ENCODE peak calls at places on chromosomes 3 and 15, in seven cellular contexts. One of them, this sample, is unnamed.
A peak's percentile ranks its signal among the peaks of the same experiment; 100 is the strongest.

GRCh38 chr15:41183580-41183979 is 47.0 kb downstream of the EXD1 start:
- DNase-seq in activated T-cell treated with anti-CD3 and anti-CD28 coated beads for 4 hours: no peak
- DNase-seq in activated CD8-positive, alpha-beta memory T cell treated with anti-CD3 and anti-CD28 coated beads, Interleukin-2, amount 50 U/mL, for 48 hours: no peak
- DNase-seq in AG04450: no peak
- DNase-seq in stimulated activated CD4-positive, alpha-beta T cell treated with anti-CD3 and anti-CD28 coated beads, Interleukin-2, amount 100 ng/mL, for 24 hours: no peak
- DNase-seq in SK-MEL-5: no peak
- DNase-seq in hepatocyte: no peak
- DNase-seq in this sample: no peak

GRCh38 chr3:8990266-8991215 is 27.3 kb upstream of the RAD18 start:
- DNase-seq in activated CD8-positive, alpha-beta memory T cell treated with anti-CD3 and anti-CD28 coated beads, Interleukin-2, amount 50 U/mL, for 48 hours: no peak
- DNase-seq in activated T-cell treated with anti-CD3 and anti-CD28 coated beads for 4 hours: no peak
- DNase-seq in SK-MEL-5: no peak
- DNase-seq in hepatocyte: peak; percentile 68
- DNase-seq in AG04450: peak; percentile 82
- DNase-seq in stimulated activated CD4-positive, alpha-beta T cell treated with anti-CD3 and anti-CD28 coated beads, Interleukin-2, amount 100 ng/mL, for 24 hours: no peak
- DNase-seq in this sample: no peak

GRCh38 chr15:41512512-41513281 is 930 bp downstream of the LTK start:
- DNase-seq in activated CD8-positive, alpha-beta memory T cell treated with anti-CD3 and anti-CD28 coated beads, Interleukin-2, amount 50 U/mL, for 48 hours: peak; percentile 70
- DNase-seq in stimulated activated CD4-positive, alpha-beta T cell treated with anti-CD3 and anti-CD28 coated beads, Interleukin-2, amount 100 ng/mL, for 24 hours: no peak
- DNase-seq in hepatocyte: no peak
- DNase-seq in SK-MEL-5: no peak
- DNase-seq in activated T-cell treated with anti-CD3 and anti-CD28 coated beads for 4 hours: no peak
- DNase-seq in AG04450: no peak
- DNase-seq in this sample: no peak

GRCh38 chr15:70214941-70215635 is 117.4 kb upstream of the TLE3 start:
- DNase-seq in activated CD8-positive, alpha-beta memory T cell treated with anti-CD3 and anti-CD28 coated beads, Interleukin-2, amount 50 U/mL, for 48 hours: no peak
- DNase-seq in hepatocyte: no peak
- DNase-seq in stimulated activated CD4-positive, alpha-beta T cell treated with anti-CD3 and anti-CD28 coated beads, Interleukin-2, amount 100 ng/mL, for 24 hours: no peak
- DNase-seq in SK-MEL-5: no peak
- DNase-seq in AG04450: no peak
- DNase-seq in activated T-cell treated with anti-CD3 and anti-CD28 coated beads for 4 hours: no peak
- DNase-seq in this sample: no peak

GRCh38 chr3:106508331-106508893 is 639.6 kb upstream of the CBLB start:
- DNase-seq in activated CD8-positive, alpha-beta memory T cell treated with anti-CD3 and anti-CD28 coated beads, Interleukin-2, amount 50 U/mL, for 48 hours: no peak
- DNase-seq in AG04450: no peak
- DNase-seq in activated T-cell treated with anti-CD3 and anti-CD28 coated beads for 4 hours: no peak
- DNase-seq in SK-MEL-5: no peak
- DNase-seq in stimulated activated CD4-positive, alpha-beta T cell treated with anti-CD3 and anti-CD28 coated beads, Interleukin-2, amount 100 ng/mL, for 24 hours: no peak
- DNase-seq in hepatocyte: no peak
- DNase-seq in this sample: no peak

GRCh38 chr15:35505816-35506215 is 40.1 kb downstream of the DPH6 start:
- DNase-seq in activated T-cell treated with anti-CD3 and anti-CD28 coated beads for 4 hours: no peak
- DNase-seq in hepatocyte: no peak
- DNase-seq in stimulated activated CD4-positive, alpha-beta T cell treated with anti-CD3 and anti-CD28 coated beads, Interleukin-2, amount 100 ng/mL, for 24 hours: no peak
- DNase-seq in SK-MEL-5: no peak
- DNase-seq in AG04450: no peak
- DNase-seq in activated CD8-positive, alpha-beta memory T cell treated with anti-CD3 and anti-CD28 coated beads, Interleukin-2, amount 50 U/mL, for 48 hours: no peak
- DNase-seq in this sample: no peak

GRCh38 chr3:134934933-134935332 is 139.9 kb downstream of the EPHB1 start:
- DNase-seq in stimulated activated CD4-positive, alpha-beta T cell treated with anti-CD3 and anti-CD28 coated beads, Interleukin-2, amount 100 ng/mL, for 24 hours: no peak
- DNase-seq in AG04450: no peak
- DNase-seq in activated T-cell treated with anti-CD3 and anti-CD28 coated beads for 4 hours: no peak
- DNase-seq in activated CD8-positive, alpha-beta memory T cell treated with anti-CD3 and anti-CD28 coated beads, Interleukin-2, amount 50 U/mL, for 48 hours: no peak
- DNase-seq in hepatocyte: no peak
- DNase-seq in SK-MEL-5: no peak
- DNase-seq in this sample: no peak

GRCh38 chr3:40313975-40314860 is 4.7 kb downstream of the EIF1B start:
- DNase-seq in AG04450: no peak
- DNase-seq in hepatocyte: peak; percentile 53
- DNase-seq in activated T-cell treated with anti-CD3 and anti-CD28 coated beads for 4 hours: no peak
- DNase-seq in activated CD8-positive, alpha-beta memory T cell treated with anti-CD3 and anti-CD28 coated beads, Interleukin-2, amount 50 U/mL, for 48 hours: no peak
- DNase-seq in SK-MEL-5: no peak
- DNase-seq in stimulated activated CD4-positive, alpha-beta T cell treated with anti-CD3 and anti-CD28 coated beads, Interleukin-2, amount 100 ng/mL, for 24 hours: no peak
- DNase-seq in this sample: no peak

GRCh38 chr3:10173926-10174435 is 9.3 kb downstream of the IRAK2 start:
- DNase-seq in activated CD8-positive, alpha-beta memory T cell treated with anti-CD3 and anti-CD28 coated beads, Interleukin-2, amount 50 U/mL, for 48 hours: no peak
- DNase-seq in stimulated activated CD4-positive, alpha-beta T cell treated with anti-CD3 and anti-CD28 coated beads, Interleukin-2, amount 100 ng/mL, for 24 hours: no peak
- DNase-seq in hepatocyte: peak; percentile 27
- DNase-seq in activated T-cell treated with anti-CD3 and anti-CD28 coated beads for 4 hours: no peak
- DNase-seq in AG04450: peak; percentile 93
- DNase-seq in SK-MEL-5: peak; percentile 19
- DNase-seq in this sample: no peak

GRCh38 chr15:70596354-70597055 is 166.9 kb downstream of the UACA start:
- DNase-seq in activated T-cell treated with anti-CD3 and anti-CD28 coated beads for 4 hours: no peak
- DNase-seq in SK-MEL-5: no peak
- DNase-seq in stimulated activated CD4-positive, alpha-beta T cell treated with anti-CD3 and anti-CD28 coated beads, Interleukin-2, amount 100 ng/mL, for 24 hours: no peak
- DNase-seq in AG04450: peak; percentile 48
- DNase-seq in activated CD8-positive, alpha-beta memory T cell treated with anti-CD3 and anti-CD28 coated beads, Interleukin-2, amount 50 U/mL, for 48 hours: peak; percentile 50
- DNase-seq in hepatocyte: peak; percentile 36
- DNase-seq in this sample: no peak

GRCh38 chr3:72892081-72892763 is 4.4 kb downstream of the GXYLT2 start:
- DNase-seq in hepatocyte: peak; percentile 55
- DNase-seq in activated T-cell treated with anti-CD3 and anti-CD28 coated beads for 4 hours: no peak
- DNase-seq in SK-MEL-5: peak; percentile 90
- DNase-seq in AG04450: peak; percentile 77
- DNase-seq in activated CD8-positive, alpha-beta memory T cell treated with anti-CD3 and anti-CD28 coated beads, Interleukin-2, amount 50 U/mL, for 48 hours: no peak
- DNase-seq in stimulated activated CD4-positive, alpha-beta T cell treated with anti-CD3 and anti-CD28 coated beads, Interleukin-2, amount 100 ng/mL, for 24 hours: no peak
- DNase-seq in this sample: no peak

GRCh38 chr3:125186261-125186770 is 26.2 kb downstream of the SLC12A8 start:
- DNase-seq in hepatocyte: peak; percentile 32
- DNase-seq in activated T-cell treated with anti-CD3 and anti-CD28 coated beads for 4 hours: peak; percentile 12
- DNase-seq in AG04450: no peak
- DNase-seq in SK-MEL-5: no peak
- DNase-seq in stimulated activated CD4-positive, alpha-beta T cell treated with anti-CD3 and anti-CD28 coated beads, Interleukin-2, amount 100 ng/mL, for 24 hours: no peak
- DNase-seq in activated CD8-positive, alpha-beta memory T cell treated with anti-CD3 and anti-CD28 coated beads, Interleukin-2, amount 50 U/mL, for 48 hours: no peak
- DNase-seq in this sample: no peak

GRCh38 chr3:24725514-24726255 is 231.0 kb upstream of the THRB start:
- DNase-seq in stimulated activated CD4-positive, alpha-beta T cell treated with anti-CD3 and anti-CD28 coated beads, Interleukin-2, amount 100 ng/mL, for 24 hours: no peak
- DNase-seq in SK-MEL-5: no peak
- DNase-seq in AG04450: no peak
- DNase-seq in hepatocyte: no peak
- DNase-seq in activated CD8-positive, alpha-beta memory T cell treated with anti-CD3 and anti-CD28 coated beads, Interleukin-2, amount 50 U/mL, for 48 hours: no peak
- DNase-seq in activated T-cell treated with anti-CD3 and anti-CD28 coated beads for 4 hours: no peak
- DNase-seq in this sample: no peak

GRCh38 chr3:171614318-171614967 is 154.2 kb upstream of the TNIK start:
- DNase-seq in hepatocyte: peak; percentile 38
- DNase-seq in AG04450: no peak
- DNase-seq in SK-MEL-5: peak; percentile 73
- DNase-seq in stimulated activated CD4-positive, alpha-beta T cell treated with anti-CD3 and anti-CD28 coated beads, Interleukin-2, amount 100 ng/mL, for 24 hours: no peak
- DNase-seq in activated CD8-positive, alpha-beta memory T cell treated with anti-CD3 and anti-CD28 coated beads, Interleukin-2, amount 50 U/mL, for 48 hours: no peak
- DNase-seq in activated T-cell treated with anti-CD3 and anti-CD28 coated beads for 4 hours: no peak
- DNase-seq in this sample: no peak

GRCh38 chr3:112127522-112128494 is 5.2 kb downstream of the GCSAM start:
- DNase-seq in hepatocyte: no peak
- DNase-seq in SK-MEL-5: no peak
- DNase-seq in stimulated activated CD4-positive, alpha-beta T cell treated with anti-CD3 and anti-CD28 coated beads, Interleukin-2, amount 100 ng/mL, for 24 hours: no peak
- DNase-seq in AG04450: no peak
- DNase-seq in activated CD8-positive, alpha-beta memory T cell treated with anti-CD3 and anti-CD28 coated beads, Interleukin-2, amount 50 U/mL, for 48 hours: no peak
- DNase-seq in activated T-cell treated with anti-CD3 and anti-CD28 coated beads for 4 hours: no peak
- DNase-seq in this sample: no peak

GRCh38 chr3:58161435-58162398 is 49.1 kb downstream of the DNASE1L3 start:
- DNase-seq in stimulated activated CD4-positive, alpha-beta T cell treated with anti-CD3 and anti-CD28 coated beads, Interleukin-2, amount 100 ng/mL, for 24 hours: no peak
- DNase-seq in activated CD8-positive, alpha-beta memory T cell treated with anti-CD3 and anti-CD28 coated beads, Interleukin-2, amount 50 U/mL, for 48 hours: no peak
- DNase-seq in activated T-cell treated with anti-CD3 and anti-CD28 coated beads for 4 hours: no peak
- DNase-seq in AG04450: peak; percentile 88
- DNase-seq in hepatocyte: peak; percentile 50
- DNase-seq in SK-MEL-5: peak; percentile 13
- DNase-seq in this sample: no peak

GRCh38 chr3:38627956-38628355 is 21.5 kb downstream of the SCN5A start:
- DNase-seq in hepatocyte: no peak
- DNase-seq in activated T-cell treated with anti-CD3 and anti-CD28 coated beads for 4 hours: no peak
- DNase-seq in activated CD8-positive, alpha-beta memory T cell treated with anti-CD3 and anti-CD28 coated beads, Interleukin-2, amount 50 U/mL, for 48 hours: peak; percentile 61
- DNase-seq in AG04450: no peak
- DNase-seq in stimulated activated CD4-positive, alpha-beta T cell treated with anti-CD3 and anti-CD28 coated beads, Interleukin-2, amount 100 ng/mL, for 24 hours: peak; percentile 23
- DNase-seq in SK-MEL-5: peak; percentile 49
- DNase-seq in this sample: no peak